ENCODE peak calls at places on chromosomes 16 and 17, in nine cellular contexts. O, P, Y, K, D, V, W, I and X are unnamed samples. For H3K4me1, the result is how much of the 10 kb centered on the place peaks cover.

GRCh38 chr16:84045818-84046470 is 3.3 kb upstream of the SLC38A8 start:
- DNase-seq in O (no peak), P (no peak), Y (no peak), K (no peak), D (no peak), V (no peak), W (no peak), I (no peak), X (no peak)

GRCh38 chr16:51391798-51392511 is 240.9 kb upstream of the SALL1 start:
- DNase-seq in O (no peak), P (no peak), Y (no peak), K (peak), D (no peak), V (no peak), W (peak), I (no peak), X (no peak)

GRCh38 chr16:56610609-56611111 is 2.3 kb downstream of the MT2A start:
- DNase-seq in O (no peak), P (no peak), Y (peak), K (no peak), D (no peak), V (no peak), W (no peak), I (no peak), X (no peak)

GRCh38 chr16:76535-77272 is 1.3 kb upstream of the MPG start:
- DNase-seq in O (peak), P (peak), Y (peak), K (no peak), D (peak), V (peak), W (peak), I (peak), X (no peak)

GRCh38 chr16:86391987-86392386 is 118.3 kb upstream of the FOXF1 start:
- DNase-seq in O (no peak), P (no peak), Y (peak), K (no peak), D (no peak), V (no peak), W (no peak), I (no peak), X (no peak)

GRCh38 chr16:16124974-16125373 is 98.3 kb downstream of the ABCC6 start:
- DNase-seq in O (no peak), P (no peak), Y (no peak), K (no peak), D (no peak), V (no peak), W (no peak), I (no peak), X (no peak)

GRCh38 chr16:20300312-20301097 is 26.8 kb downstream of the GP2 start:
- DNase-seq in O (peak), P (no peak), Y (peak), K (peak), D (peak), V (peak), W (peak), I (peak), X (no peak)

GRCh38 chr17:11559601-11560000 is 38.7 kb upstream of the DNAH9 start:
- DNase-seq in O (no peak), P (no peak), Y (no peak), K (no peak), D (no peak), V (no peak), W (no peak), I (no peak), X (no peak)

GRCh38 chr16:66932076-66932475 is 2.1 kb downstream of the CIAO2B start:
- DNase-seq in O (no peak), P (no peak), Y (no peak), K (no peak), D (no peak), V (no peak), W (no peak), I (no peak), X (no peak)

GRCh38 chr16:66931665-66932064 is 2.5 kb downstream of the CIAO2B start:
- DNase-seq in O (no peak), P (no peak), Y (no peak), K (no peak), D (no peak), V (no peak), W (no peak), I (no peak), X (no peak)

GRCh38 chr16:66928702-66929388 is 3.5 kb upstream of the RRAD start:
- DNase-seq in O (no peak), P (no peak), Y (peak), K (peak), D (peak), V (peak), W (peak), I (no peak), X (no peak)

GRCh38 chr16:66927918-66928649 is 2.7 kb upstream of the RRAD start:
- DNase-seq in O (no peak), P (peak), Y (peak), K (no peak), D (no peak), V (no peak), W (no peak), I (no peak), X (no peak)

GRCh38 chr16:66930189-66930588 is 4.0 kb downstream of the CIAO2B start:
- DNase-seq in O (no peak), P (no peak), Y (peak), K (no peak), D (peak), V (peak), W (no peak), I (no peak), X (no peak)
- H3K4me1 ChIP-seq in O (under half), P (half or more), Y (under half), K (under half), D (under half), V (under half), W (under half), I (under half), X (half or more)

DNA sequence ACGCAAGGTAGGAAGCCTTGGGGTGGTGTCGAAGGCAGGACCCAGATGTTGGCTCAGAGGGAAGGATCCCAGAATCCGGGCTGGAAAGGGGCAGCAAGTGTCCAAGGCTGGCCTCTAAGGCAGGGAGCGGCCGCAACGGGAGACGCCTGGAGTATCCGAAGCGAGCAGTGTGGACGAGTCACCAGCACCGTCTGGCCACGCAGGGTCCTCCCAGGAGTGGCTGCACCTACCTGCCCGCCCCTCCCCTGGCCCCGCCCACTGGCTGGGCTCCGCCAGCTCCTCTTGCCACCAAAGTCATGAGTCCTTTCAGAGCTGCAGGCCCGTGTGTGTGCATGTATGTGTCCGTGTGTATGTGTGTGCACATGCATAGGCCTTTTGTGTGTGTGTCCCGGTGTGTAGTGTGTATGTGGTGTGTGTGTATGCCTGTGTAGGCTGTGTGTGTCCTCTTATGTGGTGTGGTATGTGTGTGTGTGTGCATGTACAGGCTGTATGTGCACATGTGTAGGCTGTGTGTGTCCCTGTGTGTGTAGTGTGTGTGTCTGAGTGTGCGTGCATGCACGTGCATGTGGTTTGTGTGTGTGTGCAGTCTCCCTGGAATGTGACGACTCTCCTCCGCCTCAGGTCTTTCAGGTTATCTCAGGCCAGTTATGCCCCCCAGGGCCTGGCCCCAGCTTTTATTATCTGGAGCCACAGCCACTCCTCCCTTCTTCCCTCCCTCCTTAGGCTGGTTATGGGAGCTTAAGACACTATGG is at the start of gene PRSS8:
- DNase-seq in O (no peak), P (no peak), Y (no peak), K (no peak), D (peak), V (peak), W (no peak), I (no peak), X (no peak)
- TF ChIP-seq POLR2A in O (no peak), P (no peak), Y (no peak), K (no peak), D (peak), V (no peak), W (no peak), I (no peak), X (no peak)

GRCh38 chr17:35002876-35003551 is 22.7 kb downstream of the LIG3 start:
- DNase-seq in O (no peak), P (no peak), Y (peak), K (no peak), D (no peak), V (no peak), W (peak), I (no peak), X (no peak)

GRCh38 chr17:35003778-35004177 is 23.5 kb downstream of the LIG3 start:
- DNase-seq in O (no peak), P (no peak), Y (no peak), K (no peak), D (no peak), V (no peak), W (no peak), I (no peak), X (no peak)

GRCh38 chr17:34998205-34998604 is 17.9 kb downstream of the LIG3 start:
- DNase-seq in O (peak), P (peak), Y (peak), K (peak), D (peak), V (peak), W (peak), I (no peak), X (peak)

GRCh38 chr17:34999456-34999855 is 19.1 kb downstream of the LIG3 start:
- DNase-seq in O (no peak), P (no peak), Y (no peak), K (no peak), D (no peak), V (no peak), W (no peak), I (no peak), X (no peak)

DNA sequence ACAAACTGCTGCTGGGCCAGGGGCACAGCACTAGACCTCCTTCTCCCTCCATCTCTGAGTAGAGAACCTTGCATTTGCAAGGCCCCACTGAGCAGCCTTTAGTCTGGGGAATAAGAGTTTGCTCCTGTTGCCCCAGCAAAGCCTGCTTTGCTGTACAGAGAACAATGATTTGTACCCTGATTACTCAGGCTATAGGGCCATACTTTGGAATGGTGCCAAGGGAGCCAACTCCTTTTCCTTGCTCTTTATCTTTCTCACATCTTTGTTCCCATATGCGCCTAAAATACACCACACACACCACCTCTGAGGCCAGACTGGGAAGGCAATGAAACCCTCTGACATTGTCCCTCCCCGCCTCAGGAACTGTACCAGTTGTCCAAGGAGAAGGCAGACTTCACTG is 21.2 kb downstream of the LIG3 start:
- DNase-seq in O (no peak), P (no peak), Y (peak), K (no peak), D (no peak), V (no peak), W (no peak), I (no peak), X (no peak)
- H3K4me1 ChIP-seq in O (under half), P (under half), Y (under half), K (under half), D (under half), V (under half), W (under half), I (under half), X (under half)

DNA sequence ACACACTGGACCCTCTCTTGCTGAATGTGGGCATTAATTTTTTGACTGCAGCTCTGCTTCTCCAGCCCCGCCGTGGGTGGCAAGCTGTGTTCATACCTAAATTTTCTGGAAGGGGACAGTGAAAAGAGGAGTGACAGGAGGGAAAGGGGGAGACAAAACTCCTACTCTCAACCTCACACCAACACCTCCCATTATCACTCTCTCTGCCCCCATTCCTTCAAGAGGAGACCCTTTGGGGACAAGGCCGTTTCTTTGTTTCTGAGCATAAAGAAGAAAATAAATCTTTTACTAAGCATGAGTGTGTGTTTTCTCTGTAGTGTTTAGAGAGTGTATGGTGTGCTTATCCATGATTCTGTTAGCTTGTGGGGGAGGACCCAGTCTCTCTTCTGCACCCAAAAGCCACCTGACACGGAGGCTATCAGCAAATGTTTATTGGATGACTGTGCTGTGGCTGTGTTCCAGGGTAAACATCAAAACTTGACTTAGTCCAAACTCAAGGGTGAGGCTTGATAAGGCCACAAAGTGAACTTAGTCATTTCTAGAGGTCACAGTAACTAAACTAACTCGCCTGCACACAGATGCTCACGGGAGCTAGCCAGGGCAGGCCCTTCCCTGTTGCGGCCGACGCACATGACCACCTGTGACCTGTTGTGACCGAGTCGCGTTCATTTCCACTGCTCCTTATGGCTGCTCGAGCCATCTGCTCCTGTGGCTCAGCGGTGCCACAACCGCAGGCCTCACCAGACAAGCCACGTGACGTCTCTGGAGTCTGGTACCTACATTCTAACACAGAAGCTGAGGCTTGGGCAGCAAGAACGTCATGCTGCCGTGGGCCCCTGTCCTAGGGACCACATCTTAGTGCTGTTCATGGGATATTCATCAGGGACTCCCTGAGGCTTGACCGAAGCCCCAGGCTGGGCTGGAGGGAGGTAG is 9.8 kb upstream of the MED11 start:
- DNase-seq in O (peak), P (no peak), Y (peak), K (no peak), D (peak), V (peak), W (peak), I (no peak), X (no peak)
- TF ChIP-seq POLR2A in O (no peak), P (no peak), Y (no peak), K (no peak), D (peak), V (no peak), W (no peak), I (no peak), X (no peak)

GRCh38 chr16:31216552-31217530 is at the start of gene PYDC1:
- DNase-seq in O (no peak), P (no peak), Y (no peak), K (no peak), D (no peak), V (peak), W (no peak), I (no peak), X (no peak)

GRCh38 chr16:31214705-31215286 is 877 bp downstream of the TRIM72 start:
- DNase-seq in O (no peak), P (no peak), Y (no peak), K (no peak), D (no peak), V (no peak), W (no peak), I (no peak), X (no peak)

GRCh38 chr16:31216116-31216469 is 842 bp downstream of the PYDC1 start:
- DNase-seq in O (no peak), P (no peak), Y (no peak), K (no peak), D (no peak), V (no peak), W (no peak), I (no peak), X (no peak)

GRCh38 chr16:31213877-31214704 is at the start of gene TRIM72:
- DNase-seq in O (no peak), P (peak), Y (no peak), K (no peak), D (no peak), V (peak), W (no peak), I (no peak), X (no peak)

GRCh38 chr16:31215287-31216115 is 1.4 kb downstream of the PYDC1 start:
- DNase-seq in O (peak), P (peak), Y (peak), K (peak), D (peak), V (peak), W (peak), I (peak), X (no peak)
- H3K4me1 ChIP-seq in O (under half), P (under half), Y (under half), K (under half), D (under half), V (under half), W (under half), I (under half), X (under half)

GRCh38 chr17:28344011-28344410 is 8.4 kb downstream of the TNFAIP1 start:
- DNase-seq in O (no peak), P (no peak), Y (no peak), K (no peak), D (no peak), V (no peak), W (no peak), I (no peak), X (no peak)

GRCh38 chr17:28344435-28344901 is 8.9 kb downstream of the TNFAIP1 start:
- DNase-seq in O (no peak), P (no peak), Y (no peak), K (no peak), D (no peak), V (peak), W (no peak), I (no peak), X (no peak)

GRCh38 chr17:28341516-28341915 is 6.0 kb downstream of the TNFAIP1 start:
- DNase-seq in O (no peak), P (no peak), Y (no peak), K (no peak), D (no peak), V (no peak), W (no peak), I (no peak), X (no peak)

GRCh38 chr17:28342313-28342712 is 6.8 kb downstream of the TNFAIP1 start:
- DNase-seq in O (no peak), P (no peak), Y (no peak), K (no peak), D (no peak), V (no peak), W (no peak), I (no peak), X (no peak)

DNA sequence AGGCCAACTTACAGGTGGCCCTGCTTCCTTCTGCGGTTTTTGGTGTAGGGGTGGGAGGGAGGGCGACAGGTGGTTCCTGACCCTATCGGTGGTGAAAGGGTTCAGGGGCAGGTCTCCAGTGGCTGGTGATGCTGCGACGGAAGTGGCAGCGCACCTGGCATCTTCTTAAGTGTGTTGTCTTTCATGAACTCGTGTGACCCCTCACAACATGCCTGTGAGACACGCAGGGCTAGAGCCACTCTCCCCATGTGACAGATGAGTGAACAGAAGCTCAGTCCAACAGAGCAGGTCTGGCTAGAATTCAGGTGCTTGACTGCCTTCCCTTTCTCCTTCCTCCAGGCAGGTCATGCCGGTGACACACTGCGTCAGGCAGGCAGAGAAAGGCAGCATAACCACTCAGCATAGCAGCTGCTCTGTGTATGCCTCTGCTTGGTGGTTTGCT is 8.0 kb downstream of the TNFAIP1 start:
- DNase-seq in O (no peak), P (no peak), Y (no peak), K (no peak), D (no peak), V (no peak), W (no peak), I (no peak), X (no peak)
- TF ChIP-seq POLR2A in O (no peak), P (no peak), Y (no peak), K (no peak), D (no peak), V (no peak), W (no peak), I (no peak), X (no peak)

GRCh38 chr17:36922175-36922574 is 15.1 kb upstream of the LHX1 start:
- DNase-seq in O (no peak), P (no peak), Y (no peak), K (no peak), D (no peak), V (no peak), W (no peak), I (no peak), X (no peak)

GRCh38 chr17:36920032-36921000 is 17.0 kb upstream of the LHX1 start:
- DNase-seq in O (peak), P (no peak), Y (peak), K (no peak), D (no peak), V (peak), W (no peak), I (no peak), X (no peak)

GRCh38 chr17:36921131-36921851 is 16.0 kb upstream of the LHX1 start:
- DNase-seq in O (peak), P (no peak), Y (peak), K (no peak), D (no peak), V (no peak), W (no peak), I (no peak), X (no peak)

GRCh38 chr17:36918260-36918691 is 19.0 kb upstream of the LHX1 start:
- DNase-seq in O (no peak), P (no peak), Y (peak), K (no peak), D (no peak), V (no peak), W (no peak), I (no peak), X (no peak)

DNA sequence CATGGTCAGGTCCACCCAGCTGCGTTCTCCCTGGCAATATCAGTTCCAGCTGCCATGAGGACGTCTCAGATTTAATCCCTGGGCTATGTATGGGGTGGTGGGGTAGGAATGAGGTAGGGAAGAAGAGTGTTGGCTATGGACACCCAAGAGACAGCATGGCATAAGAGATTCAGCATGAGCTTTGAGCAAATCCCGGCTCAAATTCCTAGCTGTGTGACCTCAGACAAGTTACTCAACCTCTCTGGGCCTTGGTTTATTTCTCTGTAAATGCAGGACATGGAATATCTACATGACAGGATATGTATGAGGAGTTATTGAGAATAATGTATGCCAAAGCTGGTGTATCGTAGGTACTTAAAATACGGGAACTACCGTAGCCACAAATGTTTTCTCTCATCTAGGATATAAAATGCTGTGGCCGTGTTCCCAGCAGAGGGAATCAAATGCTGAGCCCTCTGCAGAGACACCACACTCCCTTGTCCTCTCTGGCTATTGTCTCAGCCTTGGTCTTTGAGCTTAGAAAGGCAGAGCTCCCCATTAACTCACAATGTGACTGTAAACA is 17.8 kb upstream of the LHX1 start:
- DNase-seq in O (no peak), P (no peak), Y (no peak), K (no peak), D (no peak), V (no peak), W (no peak), I (no peak), X (no peak)
- H3K4me1 ChIP-seq in O (half or more), P (under half), Y (under half), K (under half), D (under half), V (under half), W (under half), I (under half), X (under half)